ENCODE peak calls at places on chromosomes 6 and 20, in six cellular contexts. S is H9, L is neuronal stem cell, D is mesenchymal stem cell, X is H1, A is IMR-90. C is an unnamed sample.
A peak's percentile ranks its signal among the peaks of the same experiment; 100 is the strongest.

GRCh38 chr6:2827112-2827511 is 14.6 kb downstream of the SERPINB1 start:
- DNase-seq in S (no peak), L (no peak), D (no peak), X (no peak), A (no peak), C (no peak)

GRCh38 chr6:111011360-111012142 is 29.7 kb downstream of the RPF2 start:
- DNase-seq in S (no peak), L (peak; percentile 35), D (peak; percentile 60), X (no peak), A (peak; percentile 55), C (peak; percentile 59)

GRCh38 chr6:149544646-149545257 is 1.1 kb downstream of the PPIL4 start:
- DNase-seq in S (no peak), L (no peak), D (no peak), X (no peak), A (no peak), C (peak; percentile 46)

GRCh38 chr6:33013608-33014007 is 4.2 kb upstream of the HLA-DOA start:
- DNase-seq in S (no peak), L (no peak), D (no peak), X (no peak), A (no peak), C (no peak)

GRCh38 chr20:44033344-44033743 is 118.7 kb downstream of the TOX2 start:
- DNase-seq in S (no peak), L (no peak), D (peak; percentile 25), X (no peak), A (peak; percentile 21), C (no peak)

GRCh38 chr6:423062-423798 is 31.7 kb downstream of the IRF4 start:
- DNase-seq in S (no peak), L (no peak), D (no peak), X (no peak), A (no peak), C (no peak)

GRCh38 chr20:10034717-10035571 is at the start of gene ANKEF1:
- DNase-seq in S (peak; percentile 87), L (peak; percentile 69), D (peak; percentile 52), X (peak; percentile 29), A (peak; percentile 2), C (peak; percentile 45)

GRCh38 chr6:34067814-34068213 is 78.1 kb downstream of the GRM4 start:
- DNase-seq in S (peak; percentile 50), L (no peak), D (no peak), X (no peak), A (no peak), C (no peak)

GRCh38 chr20:49039854-49040253 is 6.3 kb upstream of the CSE1L start:
- DNase-seq in S (no peak), L (no peak), D (no peak), X (no peak), A (no peak), C (no peak)

GRCh38 chr6:161415302-161415855 is 141.5 kb upstream of the AGPAT4 start:
- DNase-seq in S (no peak), L (no peak), D (no peak), X (no peak), A (no peak), C (no peak)

GRCh38 chr6:129686941-129687627 is 22.9 kb downstream of the ARHGAP18 start:
- DNase-seq in S (no peak), L (no peak), D (peak; percentile 66), X (no peak), A (peak; percentile 52), C (no peak)

GRCh38 chr20:4720977-4721349 is 746 bp upstream of the PRND start:
- DNase-seq in S (peak; percentile 46), L (no peak), D (no peak), X (no peak), A (no peak), C (peak; percentile 17)

GRCh38 chr6:159973406-159973805 is 4.5 kb downstream of the IGF2R start:
- DNase-seq in S (no peak), L (no peak), D (no peak), X (no peak), A (peak; percentile 30), C (no peak)

GRCh38 chr6:7392402-7392801 is 2.8 kb downstream of the RIOK1 start:
- DNase-seq in S (no peak), L (no peak), D (peak; percentile 24), X (no peak), A (no peak), C (no peak)

GRCh38 chr6:135144678-135145508 is 36.2 kb upstream of the MYB start:
- DNase-seq in S (no peak), L (no peak), D (peak; percentile 28), X (no peak), A (peak; percentile 43), C (peak; percentile 3)

GRCh38 chr6:160265869-160266476 is 7.4 kb upstream of the SLC22A2 start:
- DNase-seq in S (no peak), L (no peak), D (no peak), X (no peak), A (no peak), C (no peak)

DNA sequence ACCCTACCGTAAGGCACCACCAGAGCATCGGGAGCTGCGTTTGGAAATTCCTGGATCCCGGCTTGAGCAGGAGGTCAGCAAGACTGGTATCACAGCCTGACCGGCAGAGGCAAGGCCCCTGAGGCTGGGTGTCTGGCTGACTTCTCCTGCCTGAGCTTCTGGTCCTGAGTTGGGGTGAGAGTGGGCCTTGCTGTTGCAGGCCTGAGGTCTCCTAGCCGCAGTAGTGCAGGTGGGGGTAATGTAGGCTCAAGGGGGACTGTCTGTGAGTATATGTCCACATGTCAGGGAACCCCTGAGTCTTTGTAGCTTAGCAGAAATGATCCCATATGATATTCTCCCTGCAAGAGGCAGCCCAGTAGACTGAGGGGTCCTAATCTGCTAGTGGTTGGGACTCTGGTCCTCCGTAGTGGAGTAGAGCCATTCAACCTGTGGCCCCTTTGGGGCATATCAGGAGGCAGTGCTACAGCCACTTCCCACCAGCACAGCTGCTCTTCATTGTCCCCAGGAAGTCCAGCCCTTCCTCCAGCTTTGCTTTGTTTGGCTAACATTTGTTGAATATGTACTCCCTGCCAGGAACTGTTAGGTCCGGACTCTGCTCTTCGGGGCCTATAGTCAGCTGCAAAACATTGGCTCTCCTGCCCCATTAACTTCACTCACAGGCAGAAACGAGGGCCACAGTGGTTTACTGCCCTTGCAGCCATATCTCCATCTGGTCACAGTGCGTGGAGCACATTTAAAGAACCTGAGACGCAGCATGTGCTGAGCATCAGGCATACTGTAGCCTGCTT is 10.9 kb downstream of the LRRC73 start:
- DNase-seq in S (no peak), L (no peak), D (no peak), X (no peak), A (no peak), C (no peak)
- H3K4ac ChIP-seq in S (no peak overlapping the region), L (no peak overlapping the region), D (no peak overlapping the region), X (no peak overlapping the region), A (no peak overlapping the region), C (no peak overlapping the region)

DNA sequence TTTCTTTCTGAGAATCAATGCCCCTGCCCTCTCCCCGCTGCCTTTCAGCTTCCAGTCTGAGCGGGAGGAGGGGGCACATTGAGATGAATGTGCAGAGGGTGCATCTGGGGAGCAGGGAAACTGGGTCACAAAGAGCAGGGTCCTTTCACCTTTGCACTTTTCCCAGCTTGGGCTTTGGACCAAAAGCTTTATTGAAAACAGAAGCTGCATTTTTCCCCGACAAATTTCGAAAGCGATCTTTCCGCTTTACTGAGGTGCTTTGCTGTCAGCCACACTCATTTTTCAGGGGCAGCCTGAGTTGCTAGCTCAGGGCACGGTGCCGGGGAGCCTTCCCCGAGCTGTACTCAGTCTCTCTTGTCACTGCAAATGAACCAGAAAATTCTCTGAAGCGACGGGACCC is 283.8 kb upstream of the SOX4 start:
- DNase-seq in S (no peak), L (no peak), D (no peak), X (no peak), A (no peak), C (no peak)
- H2AFZ ChIP-seq in S (no peak overlapping the region), L (peak overlapping the region; percentile 80), D (no peak overlapping the region), X (peak overlapping the region; percentile 71), A (no peak overlapping the region), C (no peak overlapping the region)

GRCh38 chr6:21102624-21103023 is 490.9 kb upstream of the SOX4 start:
- DNase-seq in S (no peak), L (no peak), D (no peak), X (no peak), A (no peak), C (peak; percentile 99)

GRCh38 chr6:21103626-21104224 is 489.8 kb upstream of the SOX4 start:
- DNase-seq in S (no peak), L (no peak), D (no peak), X (no peak), A (peak; percentile 52), C (no peak)

GRCh38 chr6:21101694-21102093 is 491.9 kb upstream of the SOX4 start:
- DNase-seq in S (no peak), L (no peak), D (no peak), X (no peak), A (no peak), C (no peak)

GRCh38 chr6:21100959-21101358 is 492.6 kb upstream of the SOX4 start:
- DNase-seq in S (no peak), L (no peak), D (no peak), X (no peak), A (no peak), C (no peak)

GRCh38 chr6:21102201-21102600 is 491.4 kb upstream of the SOX4 start:
- DNase-seq in S (no peak), L (no peak), D (no peak), X (no peak), A (no peak), C (no peak)
- H3K4ac ChIP-seq in S (no peak overlapping the region), L (no peak overlapping the region), D (no peak overlapping the region), X (no peak overlapping the region), A (no peak overlapping the region), C (peak overlapping the region; percentile 19)

GRCh38 chr6:81216668-81217067 is 535.8 kb downstream of the TENT5A start:
- DNase-seq in S (no peak), L (no peak), D (no peak), X (no peak), A (no peak), C (peak; percentile 72)
- H2AFZ ChIP-seq in S (no peak overlapping the region), L (no peak overlapping the region), D (no peak overlapping the region), X (no peak overlapping the region), A (no peak overlapping the region), C (no peak overlapping the region)

DNA sequence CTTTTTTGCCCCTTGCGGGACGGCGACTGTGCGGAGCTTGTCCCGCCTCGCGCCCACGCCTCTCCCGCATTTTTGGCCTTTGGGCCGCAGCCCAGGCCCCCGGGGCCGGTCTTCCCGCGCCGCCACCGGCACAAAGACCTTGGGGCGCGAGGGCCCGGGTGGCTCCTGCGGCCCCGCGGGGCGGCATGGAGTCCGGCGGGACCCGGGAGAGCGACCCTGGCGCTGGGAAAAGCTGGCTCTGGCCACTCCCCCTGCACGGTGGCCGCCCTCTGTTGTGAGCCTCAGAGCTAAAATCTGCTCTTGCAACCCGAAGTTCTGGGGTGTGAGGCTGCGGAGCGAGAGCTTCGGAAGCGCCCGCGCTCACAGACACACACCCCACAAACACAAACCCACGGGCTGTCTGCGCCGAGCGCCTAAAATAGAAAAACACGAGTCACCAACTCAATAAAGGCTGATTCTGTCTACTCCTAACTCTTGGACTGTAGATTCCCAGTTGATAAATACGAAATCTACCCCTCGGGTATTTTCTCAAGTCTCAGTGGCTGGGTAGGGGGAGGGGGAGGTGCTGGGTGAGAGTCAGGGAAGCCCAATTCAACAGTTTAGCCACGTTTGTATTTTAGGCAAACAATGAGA is 496 bp upstream of the BEND3 start:
- DNase-seq in S (peak; percentile 81), L (peak; percentile 67), D (peak; percentile 69), X (no peak), A (no peak), C (peak; percentile 60)
- H3K4ac ChIP-seq in S (peak overlapping the region; percentile 43), L (no peak overlapping the region), D (peak overlapping the region; percentile 49), X (peak overlapping the region; percentile 93), A (no peak overlapping the region), C (peak overlapping the region; percentile 72)